ENCODE peak calls at places on chromosomes 13 and 19, in five cellular contexts. M, Z, T, B and Q are unnamed samples.

GRCh38 chr19:46726551-46726950 is 9.6 kb upstream of the PRKD2 start:
- DNase-seq in T (no peak), M (no peak), Z (no peak), B (no peak), Q (no peak)

GRCh38 chr19:48735031-48735615 is 5.3 kb downstream of the RASIP1 start:
- DNase-seq in B (no peak), Z (no peak), T (no peak), M (no peak), Q (no peak)

GRCh38 chr19:35265126-35265995 is 3.4 kb upstream of the USF2 start:
- DNase-seq in B (peak; percentile 30), T (no peak), M (no peak), Z (peak; percentile 47), Q (peak; percentile 26)

GRCh38 chr19:14619404-14619803 is 36.5 kb downstream of the CLEC17A start:
- DNase-seq in B (no peak), Z (no peak), T (no peak), M (no peak), Q (no peak)

GRCh38 chr13:19927117-19927734 is 31.3 kb upstream of the ZMYM2 start:
- DNase-seq in M (no peak), T (peak; percentile 60), B (no peak), Z (peak; percentile 61), Q (no peak)

GRCh38 chr13:99982741-99983400 is 1.3 kb downstream of the ZIC2 start:
- DNase-seq in T (no peak), Z (peak; percentile 7), B (no peak), M (no peak), Q (no peak)

GRCh38 chr19:28235606-28236125 is 977.3 kb downstream of the UQCRFS1 start:
- DNase-seq in M (no peak), B (no peak), Z (no peak), T (no peak), Q (no peak)

GRCh38 chr19:10548746-10549276 is 5.1 kb downstream of the ATG4D start:
- DNase-seq in M (no peak), B (no peak), T (no peak), Z (no peak), Q (no peak)

GRCh38 chr13:28267495-28267894 is 129.2 kb downstream of the PAN3 start:
- DNase-seq in T (no peak), B (no peak), Z (no peak), M (no peak), Q (no peak)

GRCh38 chr13:32587014-32587773 is 942 bp downstream of the PDS5B start:
- DNase-seq in Z (peak; percentile 55), M (peak; percentile 74), B (peak; percentile 67), T (no peak), Q (peak; percentile 74)

GRCh38 chr19:29667941-29668340 is 2.7 kb downstream of the PLEKHF1 start:
- DNase-seq in T (no peak), Z (no peak), B (no peak), M (no peak), Q (no peak)

GRCh38 chr19:30419581-30420180 is 47.5 kb downstream of the ZNF536 start:
- DNase-seq in T (peak; percentile 33), Z (no peak), B (no peak), M (no peak), Q (no peak)

GRCh38 chr19:1698636-1699035 is 46.2 kb upstream of the TCF3 start:
- DNase-seq in Z (no peak), M (no peak), B (no peak), T (no peak), Q (no peak)

GRCh38 chr19:38654478-38655079 is 7.1 kb downstream of the ACTN4 start:
- DNase-seq in T (no peak), B (no peak), M (no peak), Z (no peak), Q (no peak)